ENCODE peak calls at places on chromosomes 16 and 17, in four cellular contexts. S is CD8-positive, alpha-beta T cell; F is mammary epithelial cell; R is astrocyte of the cerebellum. I is an unnamed sample.

GRCh38 chr16:67268136-67268579 is 11.2 kb upstream of the PLEKHG4 start:
- DNase-seq in R (peak), S (no peak), F (peak), I (no peak)

GRCh38 chr17:80438806-80439205 is 23.8 kb downstream of the ENDOV start:
- DNase-seq in R (no peak), F (no peak), S (no peak), I (no peak)

GRCh38 chr16:25260416-25260815 is 2.8 kb upstream of the ZKSCAN2 start:
- DNase-seq in R (no peak), S (no peak), F (peak), I (no peak)

GRCh38 chr17:50098583-50098982 is 3.4 kb downstream of the PDK2 start:
- DNase-seq in R (no peak), S (no peak), F (no peak), I (no peak)

GRCh38 chr17:82696916-82697807 is 1.3 kb downstream of the RAB40B start:
- DNase-seq in F (no peak), R (no peak), S (no peak), I (no peak)

GRCh38 chr17:81200695-81201580 is 21.8 kb downstream of the CEP131 start:
- DNase-seq in R (peak), F (peak), S (no peak), I (no peak)

GRCh38 chr17:47230864-47231263 is 21.7 kb downstream of the MYL4 start:
- DNase-seq in R (no peak), S (no peak), F (no peak), I (no peak)

GRCh38 chr17:68133370-68134045 is 98.0 kb downstream of the KPNA2 start:
- DNase-seq in F (no peak), R (no peak), S (no peak), I (no peak)

DNA sequence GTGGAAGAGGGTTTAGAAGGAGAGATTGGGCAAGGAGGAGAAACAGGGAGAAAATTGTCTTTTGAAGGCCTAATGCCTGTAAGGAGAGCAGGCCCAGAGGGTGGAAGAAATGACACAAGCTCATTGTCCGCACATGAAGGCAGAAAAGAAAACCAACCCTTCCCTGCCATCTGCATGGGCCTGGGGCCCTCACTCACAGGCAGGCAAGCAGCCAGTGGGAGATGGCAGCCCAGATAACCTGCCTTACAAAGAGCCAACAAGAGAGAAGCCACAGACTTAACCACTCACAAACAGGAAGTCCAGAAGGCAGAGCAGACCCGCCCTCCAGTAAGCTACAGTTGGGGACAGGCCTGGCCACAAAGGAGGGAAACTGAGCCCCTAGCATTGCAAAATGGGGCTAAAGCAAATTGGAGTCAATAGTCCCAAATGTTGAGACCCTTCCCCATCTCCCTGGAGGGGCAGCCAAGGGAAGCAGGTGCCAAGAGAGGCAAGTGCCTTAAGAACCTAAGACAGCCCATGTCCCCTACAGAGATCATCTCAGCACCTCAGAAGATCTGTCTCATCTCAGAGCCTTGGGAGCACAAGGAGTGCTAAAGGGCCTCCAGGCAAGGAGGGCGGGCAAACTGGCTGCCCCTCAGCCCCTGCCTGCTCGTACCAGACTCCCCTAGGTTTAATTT is 7.3 kb upstream of the TSPOAP1 start:
- DNase-seq in S (no peak), R (no peak), F (peak), I (peak)
- H3K4me3 ChIP-seq in S (peak), R (no peak), F (no peak), I (peak)

DNA sequence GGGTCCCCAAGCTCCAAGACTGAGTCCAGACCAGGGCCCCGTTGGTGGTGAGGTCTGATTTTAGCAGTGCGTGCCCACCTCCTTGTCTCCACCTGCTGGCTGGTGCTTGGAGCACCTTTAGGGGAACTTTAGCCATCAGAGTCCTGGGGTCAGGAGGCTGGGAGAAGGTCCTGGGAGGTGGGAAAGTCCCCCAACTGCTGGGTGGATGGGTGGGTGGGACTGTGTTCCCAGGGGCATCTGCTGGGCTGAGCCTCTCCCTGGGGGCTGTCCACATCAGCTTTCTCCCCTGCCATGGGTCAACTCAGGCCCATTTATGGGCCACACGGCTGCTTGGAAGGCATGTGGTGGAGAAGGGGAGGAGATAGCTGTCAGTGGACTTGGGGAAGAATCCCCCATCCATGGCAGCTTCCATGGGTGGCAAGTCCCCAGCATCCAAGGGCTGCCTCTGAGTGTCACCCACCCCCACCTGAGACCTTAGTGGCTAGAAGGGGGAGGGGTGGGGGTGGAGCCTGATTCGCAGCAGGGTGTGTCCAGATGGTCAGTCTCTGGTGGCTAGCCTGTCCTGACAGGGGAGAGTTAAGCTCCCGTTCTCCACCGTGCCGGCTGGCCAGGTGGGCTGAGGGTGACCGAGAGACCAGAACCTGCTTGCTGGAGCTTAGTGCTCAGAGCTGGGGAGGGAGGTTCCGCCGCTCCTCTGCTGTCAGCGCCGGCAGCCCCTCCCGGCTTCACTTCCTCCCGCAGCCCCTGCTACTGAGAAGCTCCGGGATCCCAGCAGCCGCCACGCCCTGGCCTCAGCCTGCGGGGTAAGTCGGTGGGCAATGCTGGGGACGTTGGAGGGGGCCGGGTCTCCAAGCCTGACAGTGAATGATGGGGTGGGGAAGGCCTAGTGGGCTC is at the start of gene TRPV2:
- DNase-seq in R (no peak), F (no peak), S (peak), I (no peak)
- TF ChIP-seq CTCF in R (peak), F (peak), S (peak), I (peak)

GRCh38 chr16:10867199-10867598 is 9.8 kb upstream of the CIITA start:
- DNase-seq in S (no peak), F (no peak), R (no peak), I (no peak)

GRCh38 chr16:10870808-10871156 is 6.2 kb upstream of the CIITA start:
- DNase-seq in F (no peak), S (no peak), R (no peak), I (no peak)

GRCh38 chr16:10870137-10870776 is 6.7 kb upstream of the CIITA start:
- DNase-seq in S (no peak), R (no peak), F (no peak), I (no peak)

GRCh38 chr16:10868089-10868488 is 8.9 kb upstream of the CIITA start:
- DNase-seq in S (no peak), R (no peak), F (no peak), I (no peak)

GRCh38 chr16:10868562-10869469 is 8.2 kb upstream of the CIITA start:
- DNase-seq in F (no peak), R (no peak), S (no peak), I (no peak)
- H3K4me3 ChIP-seq in F (no peak), R (no peak), S (no peak), I (peak)

DNA sequence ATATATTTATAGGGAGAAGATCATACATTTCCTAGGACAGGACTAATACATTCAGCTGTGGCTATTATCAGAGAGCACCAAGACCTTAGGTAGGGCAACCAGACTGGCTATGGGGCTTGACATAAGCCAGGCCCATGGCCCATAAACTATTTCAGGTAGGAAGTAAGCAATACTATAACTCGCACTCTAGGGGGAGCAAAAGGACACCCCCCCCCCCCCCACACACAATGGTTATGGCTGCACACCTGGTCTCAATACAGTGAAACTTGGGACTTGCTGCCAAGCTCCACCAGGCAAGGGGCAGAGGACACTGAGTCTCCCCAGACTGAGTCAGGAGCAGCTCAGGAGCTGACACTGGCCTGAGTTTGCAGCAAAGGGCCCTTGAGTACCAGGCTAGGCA is 348.9 kb upstream of the ASIC2 start:
- DNase-seq in R (no peak), S (no peak), F (no peak), I (no peak)
- TF ChIP-seq CTCF in R (no peak), S (no peak), F (peak), I (peak)

GRCh38 chr16:89256651-89257254 is 39.2 kb downstream of the ZNF778 start:
- DNase-seq in R (no peak), S (peak), F (peak), I (no peak)

GRCh38 chr16:89261691-89262563 is 44.4 kb downstream of the ZNF778 start:
- DNase-seq in R (no peak), S (no peak), F (no peak), I (no peak)

GRCh38 chr16:89253548-89254287 is 36.2 kb downstream of the ZNF778 start:
- DNase-seq in F (no peak), R (no peak), S (no peak), I (no peak)

GRCh38 chr16:89257757-89258465 is 40.4 kb downstream of the ZNF778 start:
- DNase-seq in R (no peak), F (no peak), S (no peak), I (no peak)

GRCh38 chr16:89257281-89257731 is 39.8 kb downstream of the ZNF778 start:
- DNase-seq in S (no peak), R (no peak), F (no peak), I (no peak)
- H3K4me3 ChIP-seq in S (peak), R (peak), F (no peak), I (no peak)

DNA sequence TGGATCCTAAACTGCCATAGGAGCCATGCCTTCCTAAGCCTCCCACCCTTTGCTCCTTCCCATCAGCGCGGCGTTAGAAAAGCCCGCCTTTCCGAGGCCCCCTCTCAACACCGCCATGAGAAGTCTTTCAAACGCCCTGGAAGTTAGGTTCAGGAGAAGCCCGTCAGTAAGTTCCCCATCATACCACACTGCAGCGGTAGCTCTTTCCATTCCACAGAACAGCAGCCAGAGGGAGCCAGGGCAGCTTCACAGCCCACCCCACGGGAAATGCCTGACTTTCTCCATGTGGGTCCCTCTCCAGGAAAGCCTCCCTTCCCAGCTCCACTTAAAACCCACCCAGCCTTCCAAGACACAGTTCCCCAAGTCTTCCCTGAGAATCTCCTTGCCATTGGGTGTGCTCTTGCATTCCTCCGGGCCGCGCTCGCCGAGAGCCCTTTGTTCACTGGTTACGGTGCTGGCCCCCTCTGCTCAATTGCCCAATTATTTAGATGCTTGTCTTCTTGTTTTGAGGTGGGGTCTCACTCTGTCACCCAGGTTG is 28.7 kb downstream of the KIAA0513 start:
- DNase-seq in S (no peak), F (no peak), R (no peak), I (no peak)
- TF ChIP-seq CTCF in S (no peak), F (no peak), R (peak), I (peak)

GRCh38 chr16:84356591-84357116 is 11.7 kb upstream of the ATP2C2 start:
- DNase-seq in F (peak), S (no peak), R (no peak), I (no peak)
- H3K4me3 ChIP-seq in F (no peak), S (no peak), R (no peak), I (no peak)